ENCODE peak calls at places on chromosomes 11 and 22, in five cellular contexts. One of them, this sample, is unnamed.

GRCh38 chr22:50074056-50074455 is 11.2 kb downstream of the MLC1 start:
- DNase-seq in astrocyte of the spinal cord: no peak
- DNase-seq in DND-41: no peak
- DNase-seq in heart left ventricle: no peak
- DNase-seq in upper lobe of right lung: peak; percentile 29
- DNase-seq in this sample: peak; percentile 39

GRCh38 chr11:16737860-16738197 is 618 bp upstream of the C11orf58 start:
- DNase-seq in astrocyte of the spinal cord: no peak
- DNase-seq in DND-41: no peak
- DNase-seq in heart left ventricle: no peak
- DNase-seq in upper lobe of right lung: no peak
- DNase-seq in this sample: no peak

GRCh38 chr11:85182437-85183109 is 444.6 kb downstream of the DLG2 start:
- DNase-seq in astrocyte of the spinal cord: peak; percentile 59
- DNase-seq in DND-41: no peak
- DNase-seq in heart left ventricle: no peak
- DNase-seq in upper lobe of right lung: no peak
- DNase-seq in this sample: no peak

GRCh38 chr22:42462016-42462415 is 29.8 kb upstream of the NFAM1 start:
- DNase-seq in astrocyte of the spinal cord: no peak
- DNase-seq in DND-41: no peak
- DNase-seq in heart left ventricle: no peak
- DNase-seq in upper lobe of right lung: no peak
- DNase-seq in this sample: peak; percentile 3

GRCh38 chr11:8071616-8072581 is 9.1 kb upstream of the TUB start:
- DNase-seq in astrocyte of the spinal cord: no peak
- DNase-seq in DND-41: no peak
- DNase-seq in heart left ventricle: no peak
- DNase-seq in upper lobe of right lung: peak; percentile 47
- DNase-seq in this sample: no peak

GRCh38 chr11:95058622-95059021 is 8.1 kb upstream of the SRSF8 start:
- DNase-seq in astrocyte of the spinal cord: no peak
- DNase-seq in DND-41: no peak
- DNase-seq in heart left ventricle: no peak
- DNase-seq in upper lobe of right lung: no peak
- DNase-seq in this sample: no peak

GRCh38 chr22:30245985-30246901 is at the start of gene LIF:
- DNase-seq in astrocyte of the spinal cord: peak; percentile 82
- DNase-seq in DND-41: peak; percentile 53
- DNase-seq in heart left ventricle: no peak
- DNase-seq in upper lobe of right lung: no peak
- DNase-seq in this sample: no peak

GRCh38 chr11:96150609-96151008 is 192.4 kb downstream of the MAML2 start:
- DNase-seq in astrocyte of the spinal cord: no peak
- DNase-seq in DND-41: no peak
- DNase-seq in heart left ventricle: no peak
- DNase-seq in upper lobe of right lung: no peak
- DNase-seq in this sample: no peak

GRCh38 chr11:61477734-61478148 is 30.8 kb upstream of the LRRC10B start:
- DNase-seq in astrocyte of the spinal cord: no peak
- DNase-seq in DND-41: peak; percentile 56
- DNase-seq in heart left ventricle: peak; percentile 42
- DNase-seq in upper lobe of right lung: peak; percentile 73
- DNase-seq in this sample: no peak

GRCh38 chr22:40728731-40729189 is 49.5 kb downstream of the MCHR1 start:
- DNase-seq in astrocyte of the spinal cord: peak; percentile 15
- DNase-seq in DND-41: peak; percentile 95
- DNase-seq in heart left ventricle: no peak
- DNase-seq in upper lobe of right lung: no peak
- DNase-seq in this sample: no peak

GRCh38 chr11:118051611-118052461 is 25.0 kb upstream of the TMPRSS4 start:
- DNase-seq in astrocyte of the spinal cord: no peak
- DNase-seq in DND-41: peak; percentile 65
- DNase-seq in heart left ventricle: no peak
- DNase-seq in upper lobe of right lung: no peak
- DNase-seq in this sample: no peak

GRCh38 chr11:62514151-62514550 is 32.5 kb downstream of the AHNAK start:
- DNase-seq in astrocyte of the spinal cord: no peak
- DNase-seq in DND-41: no peak
- DNase-seq in heart left ventricle: no peak
- DNase-seq in upper lobe of right lung: no peak
- DNase-seq in this sample: no peak

DNA sequence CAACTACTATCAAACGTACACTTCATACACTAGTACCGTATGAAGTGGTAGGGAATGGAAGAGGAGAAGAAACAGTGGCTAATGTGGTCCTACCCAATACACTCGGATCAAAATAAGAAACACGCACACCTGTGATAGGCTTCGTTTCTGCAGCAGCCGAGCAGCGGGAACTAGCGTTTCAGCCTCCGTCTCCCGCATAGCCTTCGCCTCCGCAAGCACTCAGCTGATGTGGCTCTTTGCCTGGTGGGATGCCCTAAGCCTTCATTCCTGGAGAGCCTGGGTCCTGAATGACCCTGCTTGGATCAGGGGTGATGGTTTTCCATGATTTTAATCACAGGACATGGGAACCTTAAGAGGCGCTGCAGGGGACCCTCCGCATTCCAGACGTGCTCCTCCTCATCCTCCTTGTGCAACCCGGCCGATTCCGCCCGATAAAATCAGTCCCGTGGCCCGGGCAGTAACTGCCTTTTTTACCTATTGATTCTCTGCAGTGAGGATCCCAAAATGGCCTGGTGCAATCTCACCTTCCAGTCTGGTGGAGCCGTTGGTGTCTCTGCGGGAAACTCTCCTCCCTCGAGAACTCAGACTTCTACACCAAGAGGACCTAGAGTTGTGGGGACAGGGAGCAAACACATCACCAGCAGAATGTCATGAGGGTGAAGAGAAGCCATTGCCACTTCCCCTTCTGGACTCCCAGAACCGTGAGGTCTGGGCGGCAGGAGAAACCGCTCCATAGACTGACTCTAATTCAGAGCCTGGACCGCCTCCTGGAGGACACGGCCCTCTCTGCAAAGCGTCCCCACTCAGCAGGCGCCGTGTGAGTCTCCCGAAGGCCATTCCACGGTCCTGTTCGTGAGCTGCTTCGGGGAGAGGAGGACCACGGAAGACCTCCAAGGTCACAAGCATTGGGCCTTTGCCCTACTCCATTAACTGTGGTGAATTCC is 8.1 kb downstream of the C11orf21 start:
- DNase-seq in astrocyte of the spinal cord: no peak
- DNase-seq in DND-41: no peak
- DNase-seq in heart left ventricle: no peak
- DNase-seq in upper lobe of right lung: peak; percentile 66
- DNase-seq in this sample: peak; percentile 43
- TF ChIP-seq CTCF in astrocyte of the spinal cord: no peak
- TF ChIP-seq CTCF in DND-41: peak; percentile 11
- TF ChIP-seq CTCF in heart left ventricle: no peak
- TF ChIP-seq CTCF in upper lobe of right lung: no peak
- TF ChIP-seq CTCF in this sample: no peak

GRCh38 chr11:12981879-12982531 is 27.1 kb upstream of the RASSF10 start:
- DNase-seq in astrocyte of the spinal cord: no peak
- DNase-seq in DND-41: no peak
- DNase-seq in heart left ventricle: no peak
- DNase-seq in upper lobe of right lung: no peak
- DNase-seq in this sample: no peak
- TF ChIP-seq CTCF in astrocyte of the spinal cord: no peak
- TF ChIP-seq CTCF in DND-41: no peak
- TF ChIP-seq CTCF in heart left ventricle: no peak
- TF ChIP-seq CTCF in upper lobe of right lung: no peak
- TF ChIP-seq CTCF in this sample: no peak

DNA sequence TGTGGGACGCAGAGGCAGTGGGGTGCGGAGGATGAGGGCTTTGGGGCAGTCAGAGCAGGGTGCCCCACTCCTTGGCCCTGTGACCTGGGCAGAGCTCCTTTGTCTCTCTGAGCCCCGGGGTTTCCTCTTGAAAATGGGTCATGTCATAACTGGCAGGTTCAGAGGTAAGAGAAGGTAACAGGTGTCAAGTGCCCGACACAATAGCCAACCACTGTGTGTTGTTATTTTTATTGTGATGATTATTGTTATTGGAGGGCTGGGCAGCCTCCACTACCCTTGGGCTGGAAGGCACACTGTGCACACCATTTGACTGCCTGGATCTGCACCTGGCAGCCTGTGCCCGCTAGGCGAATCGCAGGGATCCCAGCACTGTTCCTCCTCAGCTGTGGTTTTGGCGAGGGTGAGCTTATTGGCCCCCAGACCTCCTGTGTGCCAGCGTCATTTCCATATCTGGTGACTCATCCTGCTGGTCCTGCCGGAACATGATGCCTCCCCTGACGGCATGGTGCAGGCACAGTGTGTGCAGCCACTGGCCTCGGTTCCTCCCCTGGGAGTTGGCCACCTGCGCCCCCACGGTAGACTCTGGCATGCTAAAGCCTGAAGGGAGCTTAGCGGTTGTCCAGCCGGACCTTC is 15.4 kb upstream of the SOX10 start:
- DNase-seq in astrocyte of the spinal cord: peak; percentile 73
- DNase-seq in DND-41: peak; percentile 12
- DNase-seq in heart left ventricle: no peak
- DNase-seq in upper lobe of right lung: no peak
- DNase-seq in this sample: no peak
- TF ChIP-seq CTCF in astrocyte of the spinal cord: no peak
- TF ChIP-seq CTCF in DND-41: no peak
- TF ChIP-seq CTCF in heart left ventricle: no peak
- TF ChIP-seq CTCF in upper lobe of right lung: no peak
- TF ChIP-seq CTCF in this sample: no peak

DNA sequence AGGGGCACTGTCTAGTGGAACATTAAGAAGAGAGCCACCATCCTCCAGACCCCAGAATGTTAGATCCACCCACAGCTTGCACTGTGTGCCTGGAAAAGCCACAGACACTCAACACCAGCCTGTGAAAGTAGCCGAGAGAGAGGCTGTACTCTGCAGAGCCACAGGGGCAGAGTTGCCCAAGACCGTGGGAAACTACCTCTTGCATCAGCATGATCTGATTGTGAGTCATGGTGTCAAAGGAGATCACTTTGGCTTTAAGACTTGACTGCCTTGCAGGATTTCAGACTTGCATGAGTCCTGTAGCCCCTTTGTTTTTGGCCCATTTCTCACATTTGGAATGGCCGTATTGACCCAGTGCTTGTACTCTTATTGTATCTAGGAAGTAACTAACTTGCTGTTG is 115.9 kb upstream of the CCDC179 start:
- DNase-seq in astrocyte of the spinal cord: peak; percentile 38
- DNase-seq in DND-41: peak; percentile 6
- DNase-seq in heart left ventricle: no peak
- DNase-seq in upper lobe of right lung: no peak
- DNase-seq in this sample: no peak
- TF ChIP-seq CTCF in astrocyte of the spinal cord: no peak
- TF ChIP-seq CTCF in DND-41: no peak
- TF ChIP-seq CTCF in heart left ventricle: no peak
- TF ChIP-seq CTCF in upper lobe of right lung: no peak
- TF ChIP-seq CTCF in this sample: no peak

DNA sequence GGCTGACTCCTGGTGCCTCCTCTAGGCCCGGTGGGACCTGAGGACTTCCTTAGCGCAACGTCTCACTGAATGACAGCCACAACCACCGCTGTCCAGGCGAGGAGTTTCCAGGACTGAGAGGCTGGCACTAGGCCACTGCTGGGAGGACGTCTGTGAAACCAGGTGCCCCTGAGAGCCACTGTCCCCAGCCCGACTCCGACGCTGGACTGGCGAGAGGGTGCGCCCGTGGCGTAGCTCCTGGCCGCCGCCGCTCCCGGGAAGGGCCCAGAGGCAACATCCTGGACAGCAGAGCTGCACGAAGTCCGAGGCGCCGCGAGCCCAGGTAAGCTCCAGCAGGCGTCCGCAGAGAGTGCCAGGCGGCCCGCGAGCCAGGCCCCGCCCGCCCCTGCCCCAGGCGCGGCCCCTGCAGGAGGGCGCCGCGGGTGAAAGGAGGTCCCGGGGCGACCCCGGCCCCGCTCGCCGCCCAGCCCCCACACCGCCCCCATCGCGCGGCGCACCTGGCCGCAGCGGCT is 525 bp downstream of the DGCR2 start:
- DNase-seq in astrocyte of the spinal cord: no peak
- DNase-seq in DND-41: peak; percentile 40
- DNase-seq in heart left ventricle: peak; percentile 78
- DNase-seq in upper lobe of right lung: peak; percentile 84
- DNase-seq in this sample: peak; percentile 90
- TF ChIP-seq CTCF in astrocyte of the spinal cord: no peak
- TF ChIP-seq CTCF in DND-41: peak; percentile 14
- TF ChIP-seq CTCF in heart left ventricle: no peak
- TF ChIP-seq CTCF in upper lobe of right lung: no peak
- TF ChIP-seq CTCF in this sample: no peak

DNA sequence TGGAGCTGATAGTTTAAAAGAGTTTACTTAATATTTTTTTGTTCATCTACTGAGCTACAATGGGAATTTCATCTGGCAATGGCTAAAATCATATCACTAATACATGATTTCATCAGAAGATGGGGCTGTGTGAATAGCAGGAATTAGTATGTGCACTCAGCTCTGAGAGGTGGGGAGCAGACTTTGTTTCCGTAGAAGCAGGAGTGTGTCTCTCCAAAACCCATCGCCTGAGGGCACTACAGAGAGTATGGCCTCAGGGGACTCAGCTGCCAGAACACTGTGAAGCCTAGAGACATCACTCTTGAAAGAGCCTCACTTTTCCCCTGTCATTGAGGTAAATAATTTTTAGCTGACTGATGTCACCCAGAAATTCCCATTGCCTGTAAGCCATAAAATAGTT is 261.4 kb upstream of the ISX start:
- DNase-seq in astrocyte of the spinal cord: no peak
- DNase-seq in DND-41: no peak
- DNase-seq in heart left ventricle: no peak
- DNase-seq in upper lobe of right lung: no peak
- DNase-seq in this sample: no peak
- TF ChIP-seq CTCF in astrocyte of the spinal cord: no peak
- TF ChIP-seq CTCF in DND-41: no peak
- TF ChIP-seq CTCF in heart left ventricle: no peak
- TF ChIP-seq CTCF in upper lobe of right lung: no peak
- TF ChIP-seq CTCF in this sample: no peak

DNA sequence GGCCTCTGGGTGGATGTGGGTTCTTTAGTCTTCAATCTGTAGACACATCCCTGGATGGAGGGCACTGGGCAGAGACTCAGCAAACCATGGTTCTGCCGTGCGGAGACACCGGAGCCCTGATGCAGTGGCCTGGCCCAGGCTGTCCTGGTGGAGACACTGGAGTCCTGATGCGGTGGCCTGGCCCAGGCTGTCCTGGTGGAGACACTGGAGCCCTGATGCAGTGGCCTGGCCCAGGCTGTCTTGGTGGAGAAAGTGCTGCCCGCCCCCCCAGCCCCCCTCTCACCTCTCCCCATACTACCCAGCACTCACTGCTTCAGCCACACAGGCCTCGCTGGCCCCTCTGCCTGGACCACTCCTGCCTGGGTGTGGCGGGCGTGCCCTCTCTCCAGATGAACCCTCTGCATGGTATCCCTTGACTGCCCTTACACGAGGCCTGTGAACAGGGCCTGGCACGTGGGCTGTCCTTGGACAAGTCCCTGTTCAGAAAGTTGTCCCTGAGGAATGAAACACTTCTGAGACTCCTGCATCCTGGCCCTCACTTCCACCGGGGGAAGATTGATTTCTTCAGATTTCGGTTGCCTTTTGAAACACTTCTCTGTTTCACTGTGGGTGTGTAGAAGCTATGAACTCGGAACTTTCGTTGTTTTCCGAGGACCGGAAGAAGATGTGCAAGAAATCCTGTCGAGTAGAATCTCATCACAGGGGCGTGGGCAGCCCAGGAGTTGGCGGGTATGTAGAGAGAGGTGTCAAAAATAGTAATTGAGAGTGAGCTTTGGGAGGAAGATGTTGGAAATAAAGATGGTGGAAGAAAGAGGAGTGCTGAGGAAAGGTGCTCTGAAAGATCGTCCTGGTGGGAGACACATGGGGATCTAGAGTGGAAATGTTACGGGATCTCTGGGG is 26.3 kb downstream of the IGHMBP2 start:
- DNase-seq in astrocyte of the spinal cord: no peak
- DNase-seq in DND-41: no peak
- DNase-seq in heart left ventricle: no peak
- DNase-seq in upper lobe of right lung: no peak
- DNase-seq in this sample: peak; percentile 41
- TF ChIP-seq CTCF in astrocyte of the spinal cord: no peak
- TF ChIP-seq CTCF in DND-41: no peak
- TF ChIP-seq CTCF in heart left ventricle: no peak
- TF ChIP-seq CTCF in upper lobe of right lung: no peak
- TF ChIP-seq CTCF in this sample: no peak